ENCODE peak calls at places on chromosomes 4 and X, in nine cellular contexts. M is Caco-2; G is heart left ventricle; H is NT2/D1; O is tibial artery; C is CD8-positive, alpha-beta T cell; Y is thoracic aorta; A is heart right ventricle; Q is HCT116. L is an unnamed sample.

GRCh38 chr4:8108261-8108660 is 50.4 kb downstream of the ABLIM2 start:
- DNase-seq in C (no peak), G (no peak), H (no peak), Y (no peak), Q (no peak), O (no peak), M (no peak), A (no peak), L (no peak)

GRCh38 chr4:51849430-51849829 is 6.5 kb downstream of the DCUN1D4 start:
- DNase-seq in M (no peak), H (no peak), O (no peak), C (no peak), A (no peak), G (no peak), Y (no peak), Q (no peak), L (no peak)

GRCh38 chrX:124555036-124555595 is 208.8 kb downstream of the SH2D1A start:
- DNase-seq in Y (no peak), A (no peak), Q (no peak), M (no peak), O (no peak), H (no peak), G (no peak), C (no peak), L (no peak)

GRCh38 chrX:72203421-72203820 is 21.9 kb downstream of the PIN4 start:
- DNase-seq in H (no peak), O (no peak), Y (no peak), C (no peak), A (no peak), Q (no peak), M (no peak), G (no peak), L (no peak)

GRCh38 chr4:75254745-75255144 is 259.5 kb downstream of the RCHY1 start:
- DNase-seq in O (no peak), C (no peak), M (no peak), Q (no peak), Y (no peak), G (peak; percentile 30), A (no peak), H (no peak), L (no peak)

GRCh38 chr4:122480655-122481487 is 24.3 kb upstream of the IL2 start:
- DNase-seq in A (no peak), O (no peak), G (no peak), Q (no peak), C (no peak), Y (no peak), M (no peak), H (no peak), L (no peak)

GRCh38 chrX:65712005-65712861 is 44.8 kb downstream of the MSN start:
- DNase-seq in M (no peak), H (no peak), C (no peak), G (no peak), O (no peak), A (no peak), Y (no peak), Q (no peak), L (no peak)

GRCh38 chr4:106796866-106797265 is 239.2 kb downstream of the DKK2 start:
- DNase-seq in C (no peak), G (no peak), A (no peak), O (no peak), H (no peak), M (no peak), Q (no peak), Y (no peak), L (no peak)

GRCh38 chrX:49071877-49072711 is 1.7 kb downstream of the PRAF2 start:
- DNase-seq in A (peak; percentile 72), G (peak; percentile 82), Y (peak; percentile 49), O (peak; percentile 89), C (no peak), Q (no peak), M (no peak), H (no peak), L (peak; percentile 68)

GRCh38 chrX:123464709-123465108 is 268.1 kb downstream of the THOC2 start:
- DNase-seq in Y (no peak), M (no peak), O (no peak), G (no peak), Q (no peak), H (no peak), A (no peak), C (no peak), L (no peak)

GRCh38 chr4:5708171-5708828 is at the start of gene EVC2:
- DNase-seq in G (peak; percentile 75), C (no peak), O (peak; percentile 86), A (peak; percentile 72), Q (no peak), Y (no peak), M (no peak), H (peak; percentile 33), L (peak; percentile 53)

GRCh38 chr4:185134176-185134869 is 8.7 kb upstream of the SLC25A4 start:
- DNase-seq in H (no peak), M (no peak), Y (no peak), C (no peak), G (no peak), O (no peak), A (no peak), Q (peak; percentile 59), L (no peak)

GRCh38 chr4:30939684-30940083 is 219.5 kb downstream of the PCDH7 start:
- DNase-seq in Y (no peak), Q (no peak), G (no peak), M (no peak), O (no peak), H (no peak), C (no peak), A (no peak), L (no peak)
- H3K4me1 ChIP-seq in Y (peaks cover 17% of the 10 kb centered on the region), Q (peaks cover 74% of the 10 kb centered on the region), G (peaks cover 13% of the 10 kb centered on the region), M (peaks cover 19% of the 10 kb centered on the region), O (no peaks in the 10 kb centered on the region), H (no peaks in the 10 kb centered on the region), C (no peaks in the 10 kb centered on the region), A (no peaks in the 10 kb centered on the region), L (no peaks in the 10 kb centered on the region)

GRCh38 chr4:40186665-40187014 is 10.2 kb upstream of the RHOH start:
- DNase-seq in Q (no peak), A (no peak), Y (no peak), O (no peak), M (no peak), C (no peak), G (no peak), H (no peak), L (no peak)

GRCh38 chr4:40182979-40183378 is 13.9 kb upstream of the RHOH start:
- DNase-seq in Q (no peak), C (no peak), A (no peak), O (no peak), H (no peak), M (no peak), G (no peak), Y (no peak), L (no peak)

GRCh38 chr4:40182041-40182440 is 14.8 kb upstream of the RHOH start:
- DNase-seq in Y (no peak), G (no peak), C (no peak), O (no peak), H (no peak), M (no peak), A (no peak), Q (no peak), L (no peak)

GRCh38 chr4:40185830-40186664 is 10.8 kb upstream of the RHOH start:
- DNase-seq in C (no peak), H (no peak), G (no peak), Y (no peak), M (no peak), O (no peak), Q (no peak), A (no peak), L (no peak)

DNA sequence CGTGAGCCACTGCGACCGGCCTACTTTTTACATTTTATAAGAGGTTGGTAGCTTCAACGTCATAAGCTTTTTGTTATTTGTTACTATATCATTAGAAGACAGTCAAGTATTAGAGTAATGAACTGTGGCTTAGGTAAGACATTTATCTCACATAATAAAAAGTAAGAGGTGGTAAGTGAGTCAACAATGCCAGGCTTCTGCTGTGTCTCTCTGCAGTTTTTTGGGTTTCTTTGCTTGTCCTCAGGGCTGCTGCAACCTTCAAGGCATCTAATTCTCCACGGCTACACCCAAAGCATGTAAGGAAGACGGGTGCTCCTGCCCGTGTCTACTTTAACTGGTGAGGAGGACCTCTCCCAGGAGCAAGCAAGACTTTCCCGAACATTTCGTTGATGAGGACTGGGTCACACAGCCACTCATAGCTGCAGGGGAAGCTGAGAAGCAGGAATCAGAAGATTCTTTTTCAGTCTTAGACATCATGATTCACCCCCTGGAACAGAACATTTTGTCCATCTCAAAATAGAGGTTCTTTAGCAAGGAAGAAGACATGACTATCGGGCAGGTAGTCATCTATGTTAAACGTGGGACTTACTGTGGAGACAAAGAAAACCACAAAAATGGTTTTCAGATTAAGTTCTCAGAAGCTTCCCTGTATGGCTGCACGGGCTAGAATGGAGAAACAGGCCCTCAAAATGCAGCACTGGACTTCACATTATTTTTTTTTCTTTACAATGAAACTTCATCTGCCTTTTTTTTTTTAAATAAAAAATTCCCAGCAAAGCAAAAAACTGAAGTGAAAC is 13.0 kb upstream of the RHOH start:
- DNase-seq in H (no peak), Q (no peak), C (no peak), M (no peak), A (no peak), Y (no peak), O (no peak), G (no peak), L (no peak)
- H3K4me1 ChIP-seq in H (no peaks in the 10 kb centered on the region), Q (peaks cover 3% of the 10 kb centered on the region), C (peaks cover 17% of the 10 kb centered on the region), M (no peaks in the 10 kb centered on the region), A (no peaks in the 10 kb centered on the region), Y (no peaks in the 10 kb centered on the region), O (no peaks in the 10 kb centered on the region), G (no peaks in the 10 kb centered on the region), L (no peaks in the 10 kb centered on the region)

GRCh38 chr4:127469575-127470289 is 163.0 kb upstream of the INTU start:
- DNase-seq in M (no peak), G (no peak), A (no peak), Y (no peak), Q (no peak), O (no peak), H (no peak), C (no peak), L (no peak)
- H3K4me1 ChIP-seq in M (no peaks in the 10 kb centered on the region), G (no peaks in the 10 kb centered on the region), A (no peaks in the 10 kb centered on the region), Y (no peaks in the 10 kb centered on the region), Q (no peaks in the 10 kb centered on the region), O (no peaks in the 10 kb centered on the region), H (no peaks in the 10 kb centered on the region), C (no peaks in the 10 kb centered on the region), L (no peaks in the 10 kb centered on the region)

GRCh38 chr4:145099653-145100052 is 1.5 kb downstream of the ABCE1 start:
- DNase-seq in A (no peak), Y (no peak), C (no peak), O (no peak), H (no peak), G (no peak), M (no peak), Q (no peak), L (no peak)

GRCh38 chr4:145107126-145107525 is 9.0 kb downstream of the ABCE1 start:
- DNase-seq in Y (no peak), A (no peak), O (no peak), C (no peak), H (no peak), G (no peak), Q (no peak), M (no peak), L (no peak)

GRCh38 chr4:145102619-145103018 is 4.5 kb downstream of the ABCE1 start:
- DNase-seq in H (no peak), Q (no peak), G (no peak), M (no peak), C (no peak), A (no peak), Y (no peak), O (no peak), L (no peak)

GRCh38 chr4:145101091-145101490 is 3.0 kb downstream of the ABCE1 start:
- DNase-seq in Y (no peak), C (no peak), H (no peak), O (no peak), A (no peak), M (no peak), G (no peak), Q (no peak), L (no peak)

GRCh38 chr4:145103496-145103895 is 5.4 kb downstream of the ABCE1 start:
- DNase-seq in M (no peak), H (no peak), O (no peak), Y (no peak), Q (no peak), A (no peak), C (no peak), G (no peak), L (no peak)
- H3K4me1 ChIP-seq in M (no peaks in the 10 kb centered on the region), H (no peaks in the 10 kb centered on the region), O (no peaks in the 10 kb centered on the region), Y (peaks cover 14% of the 10 kb centered on the region), Q (no peaks in the 10 kb centered on the region), A (peaks cover 18% of the 10 kb centered on the region), C (peaks cover 33% of the 10 kb centered on the region), G (peaks cover 33% of the 10 kb centered on the region), L (peaks cover 22% of the 10 kb centered on the region)